ENCODE peak calls at places on chromosomes 6 and 20, in eight cellular contexts. Q is GM23338; K is activated CD8-positive, alpha-beta T cell treated with anti-CD3 and anti-CD28 coated beads for 36 hours; D is lower lobe of right lung; R is HepG2; N is fibroblast of pulmonary artery; O is CD4-positive, alpha-beta T cell; C is hepatocyte. I is an unnamed sample.

GRCh38 chr6:167746377-167747151 is 80.1 kb upstream of the AFDN start:
- DNase-seq in K (no peak), R (no peak), Q (no peak), D (no peak), O (no peak), C (no peak), N (no peak), I (peak)

GRCh38 chr6:40328376-40328987 is 258.7 kb downstream of the LRFN2 start:
- DNase-seq in O (peak), K (peak), Q (peak), D (peak), N (no peak), C (peak), R (no peak), I (peak)

GRCh38 chr20:46324379-46324778 is 16.1 kb upstream of the CDH22 start:
- DNase-seq in R (no peak), D (no peak), C (no peak), O (no peak), Q (no peak), K (no peak), N (no peak), I (no peak)

GRCh38 chr6:159107451-159108260 is 61.5 kb upstream of the FNDC1 start:
- DNase-seq in R (no peak), C (no peak), Q (no peak), O (peak), N (no peak), K (peak), D (no peak), I (no peak)

GRCh38 chr20:44533928-44534327 is 12.1 kb upstream of the SERINC3 start:
- DNase-seq in N (no peak), K (no peak), D (no peak), O (no peak), C (no peak), R (no peak), Q (no peak), I (no peak)

GRCh38 chr6:41200296-41200900 is 551 bp downstream of the TREML2 start:
- DNase-seq in N (peak), C (no peak), R (no peak), K (peak), D (peak), O (peak), Q (peak), I (no peak)

GRCh38 chr6:11586574-11586973 is 49.0 kb downstream of the TMEM170B start:
- DNase-seq in O (no peak), K (no peak), Q (peak), N (peak), D (no peak), R (no peak), C (peak), I (no peak)

GRCh38 chr20:38217791-38218565 is 42.6 kb downstream of the KIAA1755 start:
- DNase-seq in R (peak), C (peak), K (no peak), Q (peak), D (no peak), N (peak), O (no peak), I (no peak)

GRCh38 chr20:38460040-38460623 is 12.5 kb upstream of the RALGAPB start:
- DNase-seq in Q (no peak), C (peak), D (no peak), K (no peak), R (peak), O (no peak), N (peak), I (no peak)

GRCh38 chr6:125812394-125813231 is 21.9 kb downstream of the NCOA7 start:
- DNase-seq in N (peak), Q (no peak), O (no peak), D (no peak), C (peak), K (no peak), R (no peak), I (no peak)

GRCh38 chr6:22313796-22314195 is 17.0 kb upstream of the PRL start:
- DNase-seq in N (peak), O (no peak), Q (no peak), C (no peak), K (no peak), D (no peak), R (no peak), I (no peak)

GRCh38 chr20:21529863-21530262 is 16.0 kb upstream of the NKX2-2 start:
- DNase-seq in R (peak), N (no peak), C (no peak), K (no peak), O (no peak), D (no peak), Q (peak), I (no peak)
- TF ChIP-seq CTCF in R (peak), N (peak), C (peak), K (peak), O (peak), D (no peak), Q (peak), I (peak)

GRCh38 chr6:127422791-127423190 is 36.4 kb downstream of the KIAA0408 start:
- DNase-seq in K (no peak), R (no peak), Q (no peak), O (no peak), N (no peak), D (no peak), C (no peak), I (no peak)

GRCh38 chr6:127415096-127415495 is 44.1 kb downstream of the KIAA0408 start:
- DNase-seq in R (no peak), Q (no peak), N (no peak), C (no peak), D (no peak), K (no peak), O (no peak), I (no peak)

GRCh38 chr6:127420558-127420957 is 38.6 kb downstream of the KIAA0408 start:
- DNase-seq in N (peak), O (peak), C (peak), Q (peak), K (peak), R (peak), D (no peak), I (no peak)
- TF ChIP-seq CTCF in N (peak), O (peak), C (peak), Q (peak), K (no peak), R (peak), D (peak), I (peak)

GRCh38 chr6:17280138-17280537 is 1.0 kb upstream of the RBM24 start:
- DNase-seq in R (no peak), O (no peak), C (no peak), N (no peak), Q (no peak), K (no peak), D (no peak), I (no peak)

GRCh38 chr6:17283074-17283473 is 1.9 kb downstream of the RBM24 start:
- DNase-seq in N (no peak), D (no peak), R (no peak), O (no peak), C (no peak), K (no peak), Q (no peak), I (no peak)

GRCh38 chr6:17280552-17281090 is 540 bp upstream of the RBM24 start:
- DNase-seq in C (peak), R (no peak), N (peak), Q (peak), O (no peak), K (peak), D (peak), I (no peak)

GRCh38 chr6:17281497-17282481 is 628 bp downstream of the RBM24 start:
- DNase-seq in K (no peak), O (no peak), C (no peak), Q (peak), R (no peak), D (no peak), N (peak), I (no peak)

GRCh38 chr6:17281100-17281496 is at the start of gene RBM24:
- DNase-seq in D (peak), K (peak), O (no peak), Q (peak), R (peak), N (peak), C (peak), I (no peak)
- TF ChIP-seq CTCF in D (no peak), K (no peak), O (no peak), Q (peak), R (peak), N (peak), C (peak), I (peak)

GRCh38 chr6:109236140-109237081 is 141.1 kb downstream of the CEP57L1 start:
- DNase-seq in N (no peak), R (peak), C (peak), D (peak), Q (peak), O (no peak), K (peak), I (peak)
- TF ChIP-seq CTCF in N (no peak), R (peak), C (peak), D (no peak), Q (peak), O (no peak), K (no peak), I (peak)